ENCODE peak calls at places on chromosomes 6 and 20, in four cellular contexts. S, H, Z and C are unnamed samples. For H3K27me3, the result is how much of the 10 kb centered on the place peaks cover.

GRCh38 chr6:168558686-168559085 is 117.7 kb downstream of the SMOC2 start:
- DNase-seq in S (no peak), H (no peak), Z (no peak), C (no peak)

GRCh38 chr6:71072508-71072907 is 115.6 kb upstream of the B3GAT2 start:
- DNase-seq in S (no peak), H (peak), Z (no peak), C (no peak)

GRCh38 chr20:50580016-50580747 is 70.0 kb downstream of the PTPN1 start:
- DNase-seq in S (peak), H (peak), Z (peak), C (no peak)

GRCh38 chr6:151012321-151013294 is 147.1 kb downstream of the MTHFD1L start:
- DNase-seq in S (no peak), H (peak), Z (no peak), C (no peak)

GRCh38 chr6:30200551-30201281 is 12.5 kb downstream of the TRIM26 start:
- DNase-seq in S (no peak), H (no peak), Z (no peak), C (no peak)

GRCh38 chr6:18741741-18742140 is 354.6 kb downstream of the RNF144B start:
- DNase-seq in S (no peak), H (no peak), Z (no peak), C (no peak)

GRCh38 chr6:15441215-15441868 is 195.5 kb downstream of the JARID2 start:
- DNase-seq in S (peak), H (peak), Z (peak), C (no peak)

GRCh38 chr6:7505196-7505699 is 36.2 kb upstream of the DSP start:
- DNase-seq in S (peak), H (peak), Z (peak), C (peak)

GRCh38 chr6:35087361-35088280 is 53.5 kb downstream of the TCP11 start:
- DNase-seq in S (no peak), H (no peak), Z (no peak), C (no peak)

GRCh38 chr6:170063851-170064617 is 226.8 kb downstream of the DLL1 start:
- DNase-seq in S (no peak), H (no peak), Z (peak), C (no peak)

GRCh38 chr6:109351231-109352132 is 30.8 kb downstream of the CD164 start:
- DNase-seq in S (no peak), H (peak), Z (peak), C (no peak)

GRCh38 chr20:19850190-19850533 is 92.1 kb downstream of the RIN2 start:
- DNase-seq in S (no peak), H (peak), Z (no peak), C (no peak)

GRCh38 chr6:12832341-12832740 is 115.8 kb downstream of the PHACTR1 start:
- DNase-seq in S (no peak), H (no peak), Z (no peak), C (no peak)

GRCh38 chr6:90295854-90296345 is 743 bp downstream of the BACH2 start:
- DNase-seq in S (no peak), H (peak), Z (peak), C (no peak)

GRCh38 chr6:152984387-152984872 is 1.6 kb upstream of the FBXO5 start:
- DNase-seq in S (no peak), H (no peak), Z (peak), C (no peak)

GRCh38 chr20:62952373-62953166 is at the start of gene SLC17A9:
- DNase-seq in S (peak), H (peak), Z (peak), C (no peak)

GRCh38 chr6:135072753-135073152 is 18.1 kb upstream of the HBS1L start:
- DNase-seq in S (no peak), H (no peak), Z (no peak), C (no peak)
- H3K27me3 ChIP-seq in S (under half), H (under half), Z (under half), C (under half)

DNA sequence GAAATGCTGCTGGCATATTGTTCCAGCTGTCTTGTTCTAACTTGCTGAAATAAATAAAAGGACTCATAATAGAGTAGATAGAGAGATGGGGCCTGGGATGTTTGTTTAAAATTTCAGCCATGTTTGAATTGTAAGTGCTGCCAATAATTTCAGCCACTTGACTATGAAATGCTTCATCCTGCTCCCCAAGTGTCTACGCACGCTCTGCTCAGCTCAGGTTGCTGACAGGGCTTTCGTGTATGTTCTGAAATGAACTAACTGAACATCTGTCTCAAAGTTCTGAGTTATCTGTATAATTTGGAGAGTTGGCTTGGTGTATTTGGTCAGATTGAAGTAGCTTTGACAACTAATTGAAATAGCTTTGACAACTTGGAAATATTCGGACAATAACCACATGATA is 387.8 kb downstream of the BMP2 start:
- DNase-seq in S (no peak), H (no peak), Z (no peak), C (no peak)
- H3K27me3 ChIP-seq in S (under half), H (under half), Z (under half), C (under half)

DNA sequence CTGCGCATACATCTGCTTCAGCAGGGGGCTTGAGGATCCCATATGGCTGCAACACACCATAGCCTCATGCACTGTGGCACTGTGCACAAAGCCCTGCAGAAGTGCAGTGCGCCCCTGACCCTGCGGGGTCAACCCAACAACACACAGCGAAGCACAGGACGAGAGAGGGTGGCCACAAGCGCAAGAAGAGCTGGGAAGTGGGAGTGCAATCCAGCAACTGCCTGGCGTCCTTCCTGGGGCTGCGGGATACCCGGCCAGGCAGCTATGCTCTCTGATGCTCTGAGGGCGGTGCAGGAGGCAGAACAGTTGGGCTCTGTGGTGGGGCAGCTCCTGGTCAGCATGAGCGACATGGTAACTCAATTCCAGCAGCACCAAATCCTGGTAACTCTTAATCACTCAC is 5.6 kb upstream of the ACSS1 start:
- DNase-seq in S (no peak), H (no peak), Z (no peak), C (no peak)
- H3K27me3 ChIP-seq in S (half or more), H (under half), Z (under half), C (under half)

GRCh38 chr20:21809961-21810523 is 104.6 kb downstream of the PAX1 start:
- DNase-seq in S (no peak), H (no peak), Z (no peak), C (no peak)
- H3K27me3 ChIP-seq in S (under half), H (under half), Z (under half), C (under half)

DNA sequence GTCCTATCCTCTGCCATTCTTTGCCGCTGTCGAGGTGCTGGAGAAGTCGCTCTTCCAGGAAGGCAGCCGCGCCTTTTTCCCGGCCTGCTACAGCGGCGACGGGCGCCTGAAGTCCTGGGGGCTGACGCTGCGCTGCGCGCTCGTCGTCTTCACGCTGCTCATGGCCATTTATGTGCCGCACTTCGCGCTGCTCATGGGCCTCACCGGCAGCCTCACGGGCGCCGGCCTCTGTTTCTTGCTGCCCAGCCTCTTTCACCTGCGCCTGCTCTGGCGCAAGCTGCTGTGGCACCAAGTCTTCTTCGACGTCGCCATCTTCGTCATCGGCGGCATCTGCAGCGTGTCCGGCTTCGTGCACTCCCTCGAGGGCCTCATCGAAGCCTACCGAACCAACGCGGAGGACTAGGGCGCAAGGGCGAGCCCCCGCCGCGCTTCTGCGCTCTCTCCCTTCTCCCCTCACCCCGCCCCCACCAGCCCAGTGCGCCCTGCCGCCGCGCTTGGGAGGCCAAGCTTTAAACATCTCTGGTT is 4.0 kb downstream of the SLC32A1 start:
- DNase-seq in S (no peak), H (no peak), Z (peak), C (no peak)
- H3K27me3 ChIP-seq in S (under half), H (half or more), Z (half or more), C (half or more)

GRCh38 chr20:17344775-17345174 is 117.9 kb downstream of the PCSK2 start:
- DNase-seq in S (no peak), H (no peak), Z (no peak), C (no peak)
- H3K27me3 ChIP-seq in S (half or more), H (under half), Z (under half), C (under half)

DNA sequence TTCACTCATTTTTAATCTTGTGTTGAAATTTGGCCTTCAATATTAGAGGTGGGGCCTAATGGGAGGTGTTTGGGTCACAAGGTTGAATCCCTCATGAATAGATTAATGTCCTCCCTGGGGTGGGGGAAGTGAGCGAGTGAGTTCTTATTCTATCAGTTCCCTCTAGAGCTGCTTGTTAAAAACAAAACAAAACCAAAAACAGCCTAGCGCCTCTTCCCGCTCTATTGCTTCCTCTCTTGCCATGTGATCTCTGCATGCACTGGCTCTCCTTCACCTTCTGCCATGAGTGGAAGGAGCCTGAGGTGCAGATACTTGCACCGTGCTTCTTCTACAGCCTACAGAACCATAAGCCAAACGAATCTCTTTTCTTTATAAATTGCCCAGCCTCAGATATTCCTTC is 89.6 kb upstream of the SLC35F1 start:
- DNase-seq in S (no peak), H (no peak), Z (no peak), C (no peak)
- H3K27me3 ChIP-seq in S (under half), H (under half), Z (under half), C (under half)

DNA sequence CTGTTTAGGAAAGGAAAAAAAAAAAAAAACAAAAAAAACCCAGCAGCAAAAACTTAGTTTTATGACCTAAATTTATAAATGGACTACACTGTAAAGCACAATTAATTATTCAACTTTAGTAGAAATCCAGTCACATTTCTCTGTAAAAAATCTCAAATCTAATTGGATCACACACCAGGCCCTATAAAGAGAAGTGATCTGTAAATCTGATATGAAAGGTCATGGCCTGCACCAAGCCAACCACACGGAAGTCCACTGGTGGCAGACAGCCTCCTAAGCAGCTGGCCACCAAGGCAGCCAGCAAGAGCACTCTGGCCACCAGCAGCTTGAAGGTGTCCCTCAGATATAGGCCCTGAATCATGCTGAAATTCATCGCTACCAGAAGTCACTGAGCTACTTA is 131.6 kb downstream of the HFE start:
- DNase-seq in S (no peak), H (no peak), Z (no peak), C (no peak)
- H3K27me3 ChIP-seq in S (under half), H (under half), Z (under half), C (under half)

DNA sequence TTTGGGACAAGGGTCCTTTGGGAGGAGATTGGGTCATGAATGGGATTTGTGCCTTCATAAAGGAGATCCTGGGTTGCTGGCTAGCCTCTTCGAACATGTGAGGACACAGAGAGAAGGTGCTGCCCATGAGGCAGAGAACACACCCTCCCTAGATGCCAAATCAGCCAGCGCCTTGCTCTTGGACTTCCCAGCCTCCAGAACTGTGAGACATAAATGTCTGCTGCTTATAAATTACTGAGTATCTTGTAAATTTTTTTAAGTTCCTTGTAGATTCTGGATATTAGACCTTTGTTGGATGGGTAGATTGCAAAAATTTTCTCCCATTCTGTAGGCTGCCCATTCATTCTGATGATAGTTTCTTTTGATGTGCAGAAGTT is 297.5 kb upstream of the FOXQ1 start:
- DNase-seq in S (no peak), H (no peak), Z (no peak), C (no peak)
- H3K27me3 ChIP-seq in S (under half), H (under half), Z (under half), C (under half)

GRCh38 chr6:41471064-41471895 is 74.9 kb upstream of the FOXP4 start:
- DNase-seq in S (no peak), H (no peak), Z (no peak), C (no peak)

GRCh38 chr6:41470341-41471063 is 75.7 kb upstream of the FOXP4 start:
- DNase-seq in S (no peak), H (peak), Z (peak), C (no peak)

GRCh38 chr6:41469951-41470340 is 76.2 kb upstream of the FOXP4 start:
- DNase-seq in S (no peak), H (peak), Z (peak), C (no peak)

GRCh38 chr6:41467627-41468404 is 78.4 kb upstream of the FOXP4 start:
- DNase-seq in S (no peak), H (no peak), Z (no peak), C (no peak)

GRCh38 chr6:41469156-41469950 is 76.8 kb upstream of the FOXP4 start:
- DNase-seq in S (no peak), H (no peak), Z (no peak), C (no peak)
- H3K27me3 ChIP-seq in S (under half), H (half or more), Z (under half), C (under half)